ENCODE peak calls at places on chromosomes 6 and 20, in ten cellular contexts. G is HCT116, Y is K562, F is left ventricle myocardium inferior, I is spleen, C is IMR-90, U is tibial artery, Z is A549, D is neural progenitor cell, N is GM23248. E is an unnamed sample. For H3K4me1, the result is how much of the 10 kb centered on the place peaks cover.

GRCh38 chr20:24543168-24543567 is 73.7 kb downstream of the SYNDIG1 start:
- DNase-seq in D (no peak), F (no peak), Z (no peak), N (no peak), G (no peak), C (no peak), I (no peak), U (no peak), Y (no peak), E (no peak)

GRCh38 chr20:10671221-10671849 is 2.5 kb downstream of the JAG1 start:
- DNase-seq in Z (peak), I (peak), C (peak), Y (peak), G (no peak), N (peak), D (peak), F (peak), U (peak), E (peak)

GRCh38 chr6:157861814-157862213 is 38.8 kb downstream of the SNX9 start:
- DNase-seq in C (peak), N (peak), I (no peak), U (no peak), F (no peak), G (no peak), Y (no peak), Z (peak), D (no peak), E (no peak)

GRCh38 chr6:40816601-40817000 is 222.4 kb downstream of the UNC5CL start:
- DNase-seq in Z (no peak), F (no peak), D (no peak), Y (no peak), U (no peak), I (no peak), G (no peak), C (no peak), N (no peak), E (no peak)

GRCh38 chr6:29294499-29294914 is 7.0 kb upstream of the OR14J1 start:
- DNase-seq in I (no peak), D (no peak), N (no peak), Y (no peak), C (no peak), F (no peak), Z (no peak), G (no peak), U (no peak), E (no peak)

GRCh38 chr6:5663256-5663655 is 343.5 kb downstream of the NRN1 start:
- DNase-seq in G (no peak), D (no peak), C (no peak), I (no peak), N (peak), Z (no peak), U (no peak), Y (no peak), F (no peak), E (no peak)

GRCh38 chr6:137261393-137262154 is 42.4 kb upstream of the IFNGR1 start:
- DNase-seq in U (no peak), C (peak), G (no peak), I (no peak), D (no peak), Z (peak), N (peak), Y (no peak), F (no peak), E (no peak)

GRCh38 chr20:50301712-50302111 is 111.1 kb downstream of the CEBPB start:
- DNase-seq in Y (no peak), D (no peak), G (no peak), I (no peak), F (no peak), N (no peak), Z (no peak), U (no peak), C (no peak), E (no peak)

GRCh38 chr20:14521436-14521835 is 184.0 kb upstream of the FLRT3 start:
- DNase-seq in F (no peak), I (no peak), G (no peak), N (peak), Y (no peak), U (no peak), C (peak), D (no peak), Z (peak), E (no peak)

GRCh38 chr6:54474898-54475297 is 166.7 kb downstream of the TINAG start:
- DNase-seq in Y (no peak), N (no peak), C (no peak), F (no peak), D (no peak), U (no peak), G (no peak), Z (no peak), I (no peak), E (no peak)
- H3K27ac ChIP-seq in Y (no peak), N (no peak), C (no peak), F (no peak), D (no peak), U (no peak), G (no peak), Z (no peak), I (no peak), E (no peak)

DNA sequence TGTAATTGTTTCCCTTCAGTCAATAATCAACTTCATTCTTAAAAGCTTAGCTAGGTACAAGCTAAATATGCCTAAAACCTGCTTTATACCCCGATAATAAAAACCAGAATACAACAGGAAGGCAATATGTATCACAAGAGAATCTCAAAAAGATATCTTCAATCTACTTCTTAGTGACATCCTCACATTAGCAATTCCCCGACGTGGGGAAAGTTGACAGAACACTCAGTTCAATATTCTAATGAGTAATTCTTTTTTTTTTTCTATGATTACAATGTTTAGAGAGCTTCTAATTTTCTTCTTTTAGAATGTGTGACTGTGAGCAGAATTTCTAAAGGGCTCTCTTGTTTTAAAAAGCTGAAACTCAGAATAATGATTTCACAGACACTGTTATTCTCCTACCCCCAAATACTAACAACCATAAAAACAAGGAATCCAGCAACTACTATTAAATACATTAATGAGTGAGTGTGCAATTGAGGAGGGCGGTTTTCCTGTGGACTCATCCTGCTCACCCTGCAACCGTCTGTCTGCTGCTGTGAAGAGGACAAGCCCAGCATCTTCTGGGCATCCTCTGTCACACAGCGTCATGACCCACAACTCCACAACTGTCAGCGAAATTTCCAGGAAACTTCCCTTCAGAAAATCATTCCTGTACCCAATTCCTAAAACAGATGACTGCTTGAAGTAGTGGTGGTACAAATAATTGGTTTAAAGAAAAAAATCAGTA is 68.2 kb downstream of the DTNBP1 start:
- DNase-seq in N (no peak), Y (no peak), Z (no peak), F (no peak), U (no peak), C (no peak), D (no peak), I (no peak), G (no peak), E (no peak)
- H3K4me1 ChIP-seq in N (under half), Y (under half), Z (under half), F (under half), U (under half), C (under half), D (under half), I (under half), G (under half), E (under half)

DNA sequence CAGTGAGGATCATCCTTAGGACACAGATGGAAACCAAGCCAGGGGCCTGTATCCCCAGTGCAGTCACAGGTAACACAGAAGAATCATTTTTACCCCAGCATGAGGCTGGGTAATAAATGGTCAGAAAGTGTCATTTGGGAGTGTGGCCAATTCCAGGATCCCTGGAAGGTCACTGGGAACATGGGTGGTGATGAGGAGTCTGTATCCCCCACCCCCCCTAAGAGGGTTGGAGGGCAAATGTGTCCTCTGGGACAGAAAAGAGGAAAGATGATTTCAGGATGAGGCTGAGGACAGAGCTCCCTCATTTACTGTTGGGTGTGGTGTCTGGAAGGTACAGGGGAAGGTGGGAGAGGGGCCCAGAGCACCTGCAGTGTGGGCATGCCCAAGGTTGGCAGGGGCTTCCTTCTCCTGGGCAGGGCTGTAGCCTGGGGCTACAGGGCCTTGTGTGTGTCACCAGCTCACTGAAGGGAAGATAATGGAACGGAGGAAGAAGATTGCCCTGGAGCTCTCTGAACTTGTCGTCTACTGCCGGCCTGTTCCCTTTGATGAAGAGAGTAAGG is 34.5 kb downstream of the PLCG1 start:
- DNase-seq in I (no peak), C (no peak), U (peak), Y (no peak), N (no peak), F (no peak), D (no peak), Z (no peak), G (no peak), E (peak)
- H3K27ac ChIP-seq in I (peak), C (peak), U (peak), Y (no peak), N (no peak), F (peak), D (peak), Z (no peak), G (no peak), E (peak)

DNA sequence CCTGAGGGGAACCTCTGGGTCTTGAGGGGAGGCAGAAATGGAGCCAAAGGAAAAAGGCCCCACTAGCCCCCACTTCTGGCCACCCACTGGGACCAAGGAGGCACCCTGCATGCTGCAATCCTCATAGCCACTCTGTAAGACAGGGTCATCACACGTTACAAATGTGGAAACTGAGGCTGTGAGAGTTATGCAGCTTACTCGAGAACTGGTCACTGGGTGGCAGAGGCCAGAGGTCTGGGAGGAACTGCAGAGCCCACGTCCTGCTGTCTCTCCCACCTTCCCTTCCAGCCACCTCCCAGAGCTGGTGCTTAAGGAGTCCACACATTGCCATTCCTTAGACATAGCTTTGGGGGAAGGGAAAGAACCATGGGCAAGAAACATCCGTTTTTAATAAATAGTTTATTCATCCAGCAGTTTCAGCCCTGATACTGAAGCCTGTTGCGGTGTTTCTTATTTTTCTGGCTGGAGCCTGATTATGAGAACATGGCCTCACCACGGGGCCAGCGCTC is 18.0 kb downstream of the LEMD2 start:
- DNase-seq in G (no peak), N (no peak), F (no peak), Y (no peak), Z (no peak), U (no peak), D (no peak), C (no peak), I (no peak), E (no peak)
- H3K4me1 ChIP-seq in G (under half), N (under half), F (under half), Y (under half), Z (under half), U (under half), D (under half), C (under half), I (under half), E (under half)